ENCODE peak calls at places on chromosomes 1 and 21, in six cellular contexts. X, K, V, E, A and I are unnamed samples.

GRCh38 chr1:57424231-57425027 is 569 bp upstream of the DAB1 start:
- DNase-seq in X (peak), K (peak), V (no peak), E (no peak), A (peak), I (peak)

GRCh38 chr1:10651377-10651776 is 145.1 kb downstream of the CASZ1 start:
- DNase-seq in X (peak), K (no peak), V (no peak), E (no peak), A (peak), I (no peak)

GRCh38 chr1:12598914-12599463 is 19.0 kb downstream of the DHRS3 start:
- DNase-seq in X (no peak), K (no peak), V (no peak), E (no peak), A (no peak), I (no peak)

GRCh38 chr1:208298593-208299233 is 54.5 kb upstream of the PLXNA2 start:
- DNase-seq in X (no peak), K (no peak), V (no peak), E (no peak), A (no peak), I (no peak)

GRCh38 chr1:36905941-36906340 is 128.4 kb downstream of the GRIK3 start:
- DNase-seq in X (no peak), K (no peak), V (no peak), E (no peak), A (no peak), I (no peak)

GRCh38 chr1:185144233-185144632 is 12.5 kb downstream of the TRMT1L start:
- DNase-seq in X (no peak), K (no peak), V (no peak), E (no peak), A (no peak), I (peak)

GRCh38 chr1:79667848-79668696 is 661.5 kb upstream of the ADGRL4 start:
- DNase-seq in X (no peak), K (no peak), V (peak), E (no peak), A (no peak), I (no peak)

GRCh38 chr1:179817789-179818188 is 59.8 kb downstream of the TOR1AIP2 start:
- DNase-seq in X (no peak), K (no peak), V (no peak), E (no peak), A (no peak), I (peak)

GRCh38 chr1:200969726-200970521 is 53.6 kb downstream of the KIF21B start:
- DNase-seq in X (no peak), K (no peak), V (no peak), E (no peak), A (no peak), I (peak)

GRCh38 chr1:7508052-7508745 is 262.9 kb upstream of the VAMP3 start:
- DNase-seq in X (no peak), K (no peak), V (no peak), E (no peak), A (no peak), I (peak)

GRCh38 chr1:169112241-169112640 is 5.8 kb downstream of the ATP1B1 start:
- DNase-seq in X (no peak), K (no peak), V (peak), E (no peak), A (no peak), I (peak)

GRCh38 chr1:94418664-94419655 is 771 bp downstream of the ABCD3 start:
- DNase-seq in X (peak), K (no peak), V (no peak), E (peak), A (no peak), I (peak)

GRCh38 chr1:230940848-230941247 is 37.8 kb downstream of the TTC13 start:
- DNase-seq in X (no peak), K (no peak), V (no peak), E (no peak), A (no peak), I (peak)

GRCh38 chr21:42079008-42079938 is 8.2 kb downstream of the UMODL1 start:
- DNase-seq in X (no peak), K (no peak), V (no peak), E (no peak), A (no peak), I (no peak)

GRCh38 chr1:214525535-214526019 is 25.8 kb downstream of the PTPN14 start:
- DNase-seq in X (no peak), K (no peak), V (peak), E (peak), A (no peak), I (peak)

GRCh38 chr1:115065021-115065420 is 24.3 kb downstream of the TSPAN2 start:
- DNase-seq in X (no peak), K (no peak), V (no peak), E (no peak), A (no peak), I (peak)

GRCh38 chr1:22751124-22751531 is 40.5 kb downstream of the EPHB2 start:
- DNase-seq in X (no peak), K (no peak), V (no peak), E (no peak), A (no peak), I (no peak)

GRCh38 chr21:15809818-15810217 is 80.0 kb downstream of the USP25 start:
- DNase-seq in X (no peak), K (no peak), V (peak), E (no peak), A (no peak), I (no peak)

GRCh38 chr1:23864801-23865542 is 3.1 kb downstream of the FUCA1 start:
- DNase-seq in X (no peak), K (no peak), V (peak), E (no peak), A (no peak), I (peak)

GRCh38 chr1:226644541-226645176 is 94.4 kb downstream of the ITPKB start:
- DNase-seq in X (no peak), K (peak), V (no peak), E (no peak), A (no peak), I (peak)